ENCODE peak calls at places on chromosomes 2 and 18, in six cellular contexts. One of them, this sample, is unnamed.

GRCh38 chr2:74548285-74548918 is 5.3 kb downstream of the LOXL3 start:
- DNase-seq in memory B cell: no peak
- DNase-seq in trophoblast cell: no peak
- DNase-seq in GM12891: no peak
- DNase-seq in NT2/D1: no peak
- DNase-seq in activated T-helper 1 cell treated with anti-CD3 and anti-CD28 coated beads, Interleukin-12 subunit alpha, Interleukin-12 subunit beta, Interleukin-2, Interleukin-4 antibody, amounts not matched to agents 30 ng/mL and 10 ng/mL and 1 ng/mL, durations not matched to agents 14 hours and 24 hours and 36 hours: no peak
- DNase-seq in this sample: no peak

GRCh38 chr18:64288446-64288845 is 139.6 kb upstream of the LINC00305 start:
- DNase-seq in memory B cell: no peak
- DNase-seq in trophoblast cell: no peak
- DNase-seq in GM12891: no peak
- DNase-seq in activated T-helper 1 cell treated with anti-CD3 and anti-CD28 coated beads, Interleukin-12 subunit alpha, Interleukin-12 subunit beta, Interleukin-2, Interleukin-4 antibody, amounts not matched to agents 30 ng/mL and 10 ng/mL and 1 ng/mL, durations not matched to agents 14 hours and 24 hours and 36 hours: no peak
- DNase-seq in NT2/D1: no peak
- DNase-seq in this sample: no peak

GRCh38 chr2:209974566-209974965 is 27.9 kb upstream of the RPE start:
- DNase-seq in activated T-helper 1 cell treated with anti-CD3 and anti-CD28 coated beads, Interleukin-12 subunit alpha, Interleukin-12 subunit beta, Interleukin-2, Interleukin-4 antibody, amounts not matched to agents 30 ng/mL and 10 ng/mL and 1 ng/mL, durations not matched to agents 14 hours and 24 hours and 36 hours: no peak
- DNase-seq in GM12891: no peak
- DNase-seq in NT2/D1: no peak
- DNase-seq in trophoblast cell: no peak
- DNase-seq in memory B cell: no peak
- DNase-seq in this sample: no peak

GRCh38 chr18:49697757-49698595 is 115.4 kb downstream of the ACAA2 start:
- DNase-seq in trophoblast cell: no peak
- DNase-seq in NT2/D1: peak; percentile 23
- DNase-seq in activated T-helper 1 cell treated with anti-CD3 and anti-CD28 coated beads, Interleukin-12 subunit alpha, Interleukin-12 subunit beta, Interleukin-2, Interleukin-4 antibody, amounts not matched to agents 30 ng/mL and 10 ng/mL and 1 ng/mL, durations not matched to agents 14 hours and 24 hours and 36 hours: no peak
- DNase-seq in memory B cell: no peak
- DNase-seq in GM12891: no peak
- DNase-seq in this sample: peak; percentile 6

GRCh38 chr2:147231081-147231480 is 613.7 kb upstream of the ACVR2A start:
- DNase-seq in NT2/D1: no peak
- DNase-seq in activated T-helper 1 cell treated with anti-CD3 and anti-CD28 coated beads, Interleukin-12 subunit alpha, Interleukin-12 subunit beta, Interleukin-2, Interleukin-4 antibody, amounts not matched to agents 30 ng/mL and 10 ng/mL and 1 ng/mL, durations not matched to agents 14 hours and 24 hours and 36 hours: no peak
- DNase-seq in memory B cell: no peak
- DNase-seq in GM12891: no peak
- DNase-seq in trophoblast cell: no peak
- DNase-seq in this sample: no peak

GRCh38 chr2:104855174-104856085 is 1.5 kb downstream of the POU3F3 start:
- DNase-seq in activated T-helper 1 cell treated with anti-CD3 and anti-CD28 coated beads, Interleukin-12 subunit alpha, Interleukin-12 subunit beta, Interleukin-2, Interleukin-4 antibody, amounts not matched to agents 30 ng/mL and 10 ng/mL and 1 ng/mL, durations not matched to agents 14 hours and 24 hours and 36 hours: no peak
- DNase-seq in memory B cell: no peak
- DNase-seq in GM12891: no peak
- DNase-seq in trophoblast cell: no peak
- DNase-seq in NT2/D1: no peak
- DNase-seq in this sample: no peak

GRCh38 chr2:233491326-233491725 is 75.3 kb downstream of the USP40 start:
- DNase-seq in GM12891: no peak
- DNase-seq in trophoblast cell: no peak
- DNase-seq in NT2/D1: no peak
- DNase-seq in activated T-helper 1 cell treated with anti-CD3 and anti-CD28 coated beads, Interleukin-12 subunit alpha, Interleukin-12 subunit beta, Interleukin-2, Interleukin-4 antibody, amounts not matched to agents 30 ng/mL and 10 ng/mL and 1 ng/mL, durations not matched to agents 14 hours and 24 hours and 36 hours: no peak
- DNase-seq in memory B cell: no peak
- DNase-seq in this sample: no peak

GRCh38 chr18:9658111-9658641 is 43.8 kb upstream of the PPP4R1 start:
- DNase-seq in NT2/D1: no peak
- DNase-seq in memory B cell: no peak
- DNase-seq in trophoblast cell: peak; percentile 60
- DNase-seq in activated T-helper 1 cell treated with anti-CD3 and anti-CD28 coated beads, Interleukin-12 subunit alpha, Interleukin-12 subunit beta, Interleukin-2, Interleukin-4 antibody, amounts not matched to agents 30 ng/mL and 10 ng/mL and 1 ng/mL, durations not matched to agents 14 hours and 24 hours and 36 hours: no peak
- DNase-seq in GM12891: no peak
- DNase-seq in this sample: no peak

GRCh38 chr2:6914829-6915228 is 2.4 kb upstream of the RNF144A start:
- DNase-seq in memory B cell: no peak
- DNase-seq in activated T-helper 1 cell treated with anti-CD3 and anti-CD28 coated beads, Interleukin-12 subunit alpha, Interleukin-12 subunit beta, Interleukin-2, Interleukin-4 antibody, amounts not matched to agents 30 ng/mL and 10 ng/mL and 1 ng/mL, durations not matched to agents 14 hours and 24 hours and 36 hours: no peak
- DNase-seq in trophoblast cell: no peak
- DNase-seq in NT2/D1: no peak
- DNase-seq in GM12891: no peak
- DNase-seq in this sample: no peak

GRCh38 chr2:157611726-157612125 is 16.9 kb downstream of the ACVR1C start:
- DNase-seq in NT2/D1: no peak
- DNase-seq in memory B cell: no peak
- DNase-seq in activated T-helper 1 cell treated with anti-CD3 and anti-CD28 coated beads, Interleukin-12 subunit alpha, Interleukin-12 subunit beta, Interleukin-2, Interleukin-4 antibody, amounts not matched to agents 30 ng/mL and 10 ng/mL and 1 ng/mL, durations not matched to agents 14 hours and 24 hours and 36 hours: no peak
- DNase-seq in trophoblast cell: no peak
- DNase-seq in GM12891: no peak
- DNase-seq in this sample: no peak

GRCh38 chr2:74507926-74508520 is 528 bp upstream of the PCGF1 start:
- DNase-seq in memory B cell: no peak
- DNase-seq in GM12891: no peak
- DNase-seq in activated T-helper 1 cell treated with anti-CD3 and anti-CD28 coated beads, Interleukin-12 subunit alpha, Interleukin-12 subunit beta, Interleukin-2, Interleukin-4 antibody, amounts not matched to agents 30 ng/mL and 10 ng/mL and 1 ng/mL, durations not matched to agents 14 hours and 24 hours and 36 hours: no peak
- DNase-seq in trophoblast cell: no peak
- DNase-seq in NT2/D1: no peak
- DNase-seq in this sample: no peak

GRCh38 chr18:53795061-53795460 is 429.4 kb downstream of the MBD2 start:
- DNase-seq in GM12891: no peak
- DNase-seq in trophoblast cell: no peak
- DNase-seq in activated T-helper 1 cell treated with anti-CD3 and anti-CD28 coated beads, Interleukin-12 subunit alpha, Interleukin-12 subunit beta, Interleukin-2, Interleukin-4 antibody, amounts not matched to agents 30 ng/mL and 10 ng/mL and 1 ng/mL, durations not matched to agents 14 hours and 24 hours and 36 hours: no peak
- DNase-seq in NT2/D1: no peak
- DNase-seq in memory B cell: no peak
- DNase-seq in this sample: no peak

GRCh38 chr2:66432801-66433694 is 1.9 kb upstream of the MEIS1 start:
- DNase-seq in GM12891: no peak
- DNase-seq in memory B cell: no peak
- DNase-seq in trophoblast cell: peak; percentile 81
- DNase-seq in activated T-helper 1 cell treated with anti-CD3 and anti-CD28 coated beads, Interleukin-12 subunit alpha, Interleukin-12 subunit beta, Interleukin-2, Interleukin-4 antibody, amounts not matched to agents 30 ng/mL and 10 ng/mL and 1 ng/mL, durations not matched to agents 14 hours and 24 hours and 36 hours: no peak
- DNase-seq in NT2/D1: peak; percentile 90
- DNase-seq in this sample: peak; percentile 94

GRCh38 chr18:2302628-2303516 is 268.4 kb downstream of the METTL4 start:
- DNase-seq in GM12891: no peak
- DNase-seq in memory B cell: no peak
- DNase-seq in activated T-helper 1 cell treated with anti-CD3 and anti-CD28 coated beads, Interleukin-12 subunit alpha, Interleukin-12 subunit beta, Interleukin-2, Interleukin-4 antibody, amounts not matched to agents 30 ng/mL and 10 ng/mL and 1 ng/mL, durations not matched to agents 14 hours and 24 hours and 36 hours: no peak
- DNase-seq in NT2/D1: no peak
- DNase-seq in trophoblast cell: peak; percentile 78
- DNase-seq in this sample: no peak

GRCh38 chr2:170813611-170814550 is 2.8 kb upstream of the GAD1 start:
- DNase-seq in GM12891: no peak
- DNase-seq in activated T-helper 1 cell treated with anti-CD3 and anti-CD28 coated beads, Interleukin-12 subunit alpha, Interleukin-12 subunit beta, Interleukin-2, Interleukin-4 antibody, amounts not matched to agents 30 ng/mL and 10 ng/mL and 1 ng/mL, durations not matched to agents 14 hours and 24 hours and 36 hours: no peak
- DNase-seq in trophoblast cell: no peak
- DNase-seq in memory B cell: no peak
- DNase-seq in NT2/D1: peak; percentile 87
- DNase-seq in this sample: peak; percentile 80

GRCh38 chr2:37886745-37887144 is 38.3 kb upstream of the RMDN2 start:
- DNase-seq in activated T-helper 1 cell treated with anti-CD3 and anti-CD28 coated beads, Interleukin-12 subunit alpha, Interleukin-12 subunit beta, Interleukin-2, Interleukin-4 antibody, amounts not matched to agents 30 ng/mL and 10 ng/mL and 1 ng/mL, durations not matched to agents 14 hours and 24 hours and 36 hours: no peak
- DNase-seq in GM12891: no peak
- DNase-seq in NT2/D1: no peak
- DNase-seq in memory B cell: no peak
- DNase-seq in trophoblast cell: no peak
- DNase-seq in this sample: no peak

GRCh38 chr2:44192646-44193045 is 24.0 kb downstream of the PPM1B start:
- DNase-seq in GM12891: no peak
- DNase-seq in activated T-helper 1 cell treated with anti-CD3 and anti-CD28 coated beads, Interleukin-12 subunit alpha, Interleukin-12 subunit beta, Interleukin-2, Interleukin-4 antibody, amounts not matched to agents 30 ng/mL and 10 ng/mL and 1 ng/mL, durations not matched to agents 14 hours and 24 hours and 36 hours: no peak
- DNase-seq in trophoblast cell: no peak
- DNase-seq in memory B cell: no peak
- DNase-seq in NT2/D1: no peak
- DNase-seq in this sample: no peak